ENCODE peak calls at places on chromosome 4, in six cellular contexts. C, R, N, P, V and T are unnamed samples.

GRCh38 chr4:42519803-42520417 is 122.6 kb downstream of the SHISA3 start:
- DNase-seq in C (peak; percentile 61), R (peak; percentile 78), N (no peak), P (no peak), V (peak; percentile 12), T (peak; percentile 68)

GRCh38 chr4:152870605-152871004 is 65.5 kb upstream of the FHDC1 start:
- DNase-seq in C (no peak), R (no peak), N (no peak), P (no peak), V (no peak), T (no peak)

GRCh38 chr4:107379054-107379869 is 340.8 kb downstream of the PAPSS1 start:
- DNase-seq in C (peak; percentile 80), R (no peak), N (no peak), P (no peak), V (no peak), T (no peak)

GRCh38 chr4:148076964-148077363 is 345.1 kb downstream of the ARHGAP10 start:
- DNase-seq in C (peak; percentile 37), R (no peak), N (no peak), P (no peak), V (no peak), T (no peak)

GRCh38 chr4:76952631-76953587 is 3.4 kb downstream of the SEPTIN11 start:
- DNase-seq in C (no peak), R (no peak), N (no peak), P (no peak), V (no peak), T (no peak)

GRCh38 chr4:176668324-176668723 is 124.4 kb downstream of the VEGFC start:
- DNase-seq in C (no peak), R (no peak), N (no peak), P (no peak), V (no peak), T (no peak)

GRCh38 chr4:66062044-66062443 is 391.8 kb upstream of the EPHA5 start:
- DNase-seq in C (peak; percentile 45), R (no peak), N (no peak), P (no peak), V (no peak), T (no peak)

GRCh38 chr4:149961876-149962597 is 116.2 kb upstream of the DCLK2 start:
- DNase-seq in C (peak; percentile 66), R (no peak), N (no peak), P (no peak), V (no peak), T (no peak)

GRCh38 chr4:65845169-65845568 is 174.9 kb upstream of the EPHA5 start:
- DNase-seq in C (no peak), R (no peak), N (no peak), P (no peak), V (no peak), T (no peak)

GRCh38 chr4:85824166-85824945 is 349.4 kb downstream of the ARHGAP24 start:
- DNase-seq in C (peak; percentile 6), R (no peak), N (no peak), P (no peak), V (no peak), T (no peak)

DNA sequence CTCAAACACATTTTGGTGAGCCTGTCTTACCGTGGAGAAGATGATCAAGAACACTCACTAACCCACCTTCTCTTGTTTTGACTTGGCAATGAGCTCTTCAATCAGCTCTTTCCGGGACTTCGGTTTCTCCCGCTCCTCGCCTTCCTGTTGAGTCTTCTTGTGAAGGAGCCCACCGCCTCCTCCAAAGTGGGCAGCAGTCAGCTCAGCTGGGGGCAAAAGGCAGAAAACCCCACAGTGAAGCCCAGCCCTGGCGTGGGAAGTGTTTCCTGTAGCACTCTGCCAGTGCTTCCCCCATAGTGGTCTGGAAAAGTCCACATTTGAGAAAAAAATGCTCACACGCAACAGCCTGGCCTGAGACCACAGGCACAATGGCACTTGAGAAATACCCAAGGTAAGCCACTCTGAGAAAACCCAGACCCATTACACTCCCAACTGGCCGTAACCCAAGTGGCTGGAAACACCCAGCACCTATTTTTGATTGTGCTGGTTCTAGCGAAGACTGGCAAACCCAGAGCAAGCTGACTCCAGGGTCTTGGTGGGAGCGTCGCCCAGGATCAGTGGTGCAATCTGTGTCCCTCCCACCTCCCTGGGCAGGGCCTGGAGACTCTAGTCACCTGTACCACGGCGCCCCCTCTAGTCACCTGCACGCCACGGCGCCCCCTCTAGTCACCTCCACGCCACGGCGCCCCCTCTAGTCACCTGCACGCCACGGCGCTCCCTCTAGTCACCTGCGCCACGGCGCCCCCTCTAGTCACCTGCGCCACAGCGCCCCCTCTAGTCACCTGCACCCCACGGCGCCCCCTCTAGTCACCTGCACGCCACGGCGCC is 8.6 kb downstream of the NOP14 start:
- DNase-seq in C (no peak), R (no peak), N (no peak), P (no peak), V (no peak), T (peak; percentile 87)
- TF ChIP-seq CTCF in C (peak; percentile 23), R (no peak), N (no peak), P (peak; percentile 35), V (peak; percentile 72), T (no peak)

GRCh38 chr4:99615210-99615834 is 40.7 kb downstream of the MTTP start:
- DNase-seq in C (no peak), R (no peak), N (no peak), P (no peak), V (no peak), T (no peak)
- TF ChIP-seq CTCF in C (no peak), R (no peak), N (peak; percentile 34), P (no peak), V (no peak), T (no peak)

GRCh38 chr4:118351851-118352827 is 664 bp downstream of the PRSS12 start:
- DNase-seq in C (peak; percentile 35), R (peak; percentile 24), N (no peak), P (peak; percentile 75), V (peak; percentile 4), T (peak; percentile 18)
- TF ChIP-seq CTCF in C (no peak), R (no peak), N (no peak), P (no peak), V (no peak), T (no peak)

GRCh38 chr4:37383579-37384229 is 139.2 kb downstream of the NWD2 start:
- DNase-seq in C (peak; percentile 27), R (peak; percentile 47), N (no peak), P (no peak), V (peak; percentile 30), T (peak; percentile 27)
- TF ChIP-seq CTCF in C (peak; percentile 62), R (peak; percentile 76), N (peak; percentile 68), P (peak; percentile 87), V (peak; percentile 68), T (peak; percentile 63)

DNA sequence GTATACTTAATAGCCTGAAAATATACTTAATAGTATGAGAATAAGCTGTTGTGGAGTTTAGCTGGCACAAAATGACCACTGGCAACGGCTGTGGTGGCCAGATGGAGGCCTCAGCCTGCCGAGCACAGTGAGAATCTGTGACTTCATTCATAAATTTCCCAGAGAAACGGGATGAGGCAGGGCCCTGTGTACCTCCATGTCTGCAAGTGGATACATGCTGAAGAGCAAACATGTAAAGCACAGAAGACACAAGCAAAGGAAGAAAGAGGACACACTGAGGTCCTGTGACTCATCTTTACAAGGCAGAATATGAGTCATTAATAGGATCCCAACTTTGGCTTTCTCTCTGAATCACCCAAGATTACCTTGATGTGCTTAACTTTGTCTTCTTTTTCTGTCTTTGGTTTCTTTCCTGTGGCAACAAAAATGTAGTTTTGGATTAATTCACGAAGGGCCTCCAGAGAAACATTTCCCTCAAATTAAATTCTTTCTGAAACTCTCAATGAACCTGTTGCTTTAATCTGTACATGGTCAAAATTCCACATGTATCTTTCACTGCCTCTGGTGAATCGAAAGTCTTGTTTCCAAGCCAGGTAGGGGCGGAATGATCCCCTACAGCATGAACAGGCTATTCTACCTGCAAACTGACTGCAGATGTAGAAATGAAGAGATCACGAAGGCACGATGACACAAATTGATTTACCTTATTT is 56.4 kb downstream of the IRF2 start:
- DNase-seq in C (peak; percentile 86), R (no peak), N (no peak), P (no peak), V (peak; percentile 27), T (peak; percentile 22)
- TF ChIP-seq CTCF in C (peak; percentile 25), R (no peak), N (no peak), P (no peak), V (no peak), T (no peak)

DNA sequence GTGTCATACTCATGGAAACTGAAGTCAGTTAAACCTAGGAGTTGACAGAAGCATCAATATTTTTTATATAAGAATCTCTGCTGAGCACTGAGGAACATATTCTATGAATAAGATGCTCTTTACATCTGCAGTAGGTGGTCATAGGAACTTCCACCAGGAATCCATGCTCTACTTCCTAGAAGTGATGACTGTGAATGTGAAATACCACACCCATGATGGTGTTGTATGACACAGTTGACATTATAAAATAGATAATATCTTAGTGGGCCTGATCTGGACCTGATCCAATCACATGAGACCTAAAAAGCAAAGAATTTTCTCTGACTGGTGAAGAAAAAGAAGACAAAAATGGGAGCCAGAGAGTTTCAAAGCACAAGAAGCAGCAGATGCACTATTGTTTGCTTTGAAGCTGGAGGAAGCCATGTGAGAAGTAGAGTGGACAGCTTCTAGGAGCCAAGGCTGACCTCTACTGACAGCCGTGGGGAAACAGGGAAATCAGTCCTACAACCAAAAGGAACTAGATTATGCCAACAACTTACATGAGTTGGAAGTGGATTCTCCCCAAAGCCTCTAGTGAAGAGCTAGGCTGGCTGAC is 68.6 kb upstream of the HS3ST1 start:
- DNase-seq in C (no peak), R (no peak), N (no peak), P (no peak), V (no peak), T (no peak)
- TF ChIP-seq CTCF in C (no peak), R (no peak), N (no peak), P (no peak), V (no peak), T (no peak)

GRCh38 chr4:6681191-6681590 is 12.5 kb upstream of the S100P start:
- DNase-seq in C (no peak), R (no peak), N (no peak), P (no peak), V (no peak), T (no peak)
- TF ChIP-seq CTCF in C (no peak), R (no peak), N (no peak), P (no peak), V (peak; percentile 75), T (no peak)

GRCh38 chr4:184052616-184053015 is 147.5 kb downstream of the STOX2 start:
- DNase-seq in C (no peak), R (no peak), N (no peak), P (no peak), V (no peak), T (no peak)
- TF ChIP-seq CTCF in C (no peak), R (no peak), N (no peak), P (no peak), V (no peak), T (no peak)

GRCh38 chr4:41207330-41207831 is 7.0 kb downstream of the APBB2 start:
- DNase-seq in C (no peak), R (no peak), N (no peak), P (no peak), V (no peak), T (peak; percentile 23)
- TF ChIP-seq CTCF in C (no peak), R (no peak), N (no peak), P (no peak), V (no peak), T (no peak)